ENCODE peak calls at places on chromosomes 3 and 15, in four cellular contexts. C is endothelial cell of umbilical vein, X is K562, L is GM12878. P is an unnamed sample.

GRCh38 chr15:69593981-69594966 is 141.7 kb downstream of the RPLP1 start:
- DNase-seq in L (no peak), X (peak), C (no peak), P (peak)

GRCh38 chr3:86938706-86939105 is 52.2 kb downstream of the VGLL3 start:
- DNase-seq in L (no peak), C (no peak), X (no peak), P (peak)

GRCh38 chr3:60756636-60757035 is 494.6 kb downstream of the FHIT start:
- DNase-seq in L (no peak), X (no peak), C (no peak), P (no peak)

GRCh38 chr3:100059472-100059871 is 54.8 kb downstream of the FILIP1L start:
- DNase-seq in L (no peak), C (no peak), X (no peak), P (no peak)

GRCh38 chr15:61946778-61947177 is 113.5 kb downstream of the VPS13C start:
- DNase-seq in L (no peak), C (no peak), X (no peak), P (peak)

GRCh38 chr3:197718904-197719303 is 17.8 kb downstream of the RUBCN start:
- DNase-seq in L (no peak), C (peak), X (no peak), P (peak)

GRCh38 chr3:101803152-101803782 is 24.3 kb downstream of the NXPE3 start:
- DNase-seq in L (no peak), X (peak), C (peak), P (peak)

GRCh38 chr3:13148561-13149330 is 75.5 kb upstream of the IQSEC1 start:
- DNase-seq in L (no peak), X (no peak), C (no peak), P (no peak)

GRCh38 chr3:126733061-126733430 is 29.0 kb downstream of the CHCHD6 start:
- DNase-seq in X (no peak), C (no peak), L (no peak), P (no peak)

GRCh38 chr3:14623569-14624051 is 28.0 kb upstream of the CCDC174 start:
- DNase-seq in L (no peak), X (no peak), C (no peak), P (no peak)

GRCh38 chr15:31434418-31435255 is 108.0 kb downstream of the KLF13 start:
- DNase-seq in C (peak), X (no peak), L (peak), P (peak)

GRCh38 chr3:33377931-33378330 is 62.3 kb downstream of the UBP1 start:
- DNase-seq in X (no peak), L (no peak), C (no peak), P (peak)

GRCh38 chr3:169894110-169894509 is 17.3 kb upstream of the SAMD7 start:
- DNase-seq in X (peak), L (no peak), C (peak), P (no peak)

GRCh38 chr3:76131396-76132153 is 346.2 kb upstream of the ZNF717 start:
- DNase-seq in C (no peak), L (no peak), X (no peak), P (peak)

GRCh38 chr15:77074350-77074749 is 3.4 kb upstream of the TSPAN3 start:
- DNase-seq in X (no peak), L (no peak), C (no peak), P (no peak)

GRCh38 chr15:85615930-85616329 is 178.8 kb downstream of the KLHL25 start:
- DNase-seq in C (peak), X (peak), L (no peak), P (peak)

GRCh38 chr15:77650285-77650684 is 17.6 kb upstream of the LINGO1 start:
- DNase-seq in C (peak), L (no peak), X (peak), P (no peak)

GRCh38 chr15:75597667-75598341 is 18.7 kb upstream of the PTPN9 start:
- DNase-seq in C (peak), L (no peak), X (peak), P (no peak)

GRCh38 chr3:76841750-76842149 is 198.1 kb upstream of the ROBO2 start:
- DNase-seq in C (no peak), X (no peak), L (no peak), P (peak)

GRCh38 chr15:79230766-79231165 is 51.8 kb upstream of the ANKRD34C start:
- DNase-seq in C (no peak), L (no peak), X (no peak), P (no peak)

GRCh38 chr3:48919215-48920138 is 835 bp downstream of the ARIH2 start:
- DNase-seq in C (peak), L (no peak), X (peak), P (peak)

GRCh38 chr15:63805993-63806980 is 27.5 kb downstream of the HERC1 start:
- DNase-seq in L (no peak), C (no peak), X (peak), P (peak)

DNA sequence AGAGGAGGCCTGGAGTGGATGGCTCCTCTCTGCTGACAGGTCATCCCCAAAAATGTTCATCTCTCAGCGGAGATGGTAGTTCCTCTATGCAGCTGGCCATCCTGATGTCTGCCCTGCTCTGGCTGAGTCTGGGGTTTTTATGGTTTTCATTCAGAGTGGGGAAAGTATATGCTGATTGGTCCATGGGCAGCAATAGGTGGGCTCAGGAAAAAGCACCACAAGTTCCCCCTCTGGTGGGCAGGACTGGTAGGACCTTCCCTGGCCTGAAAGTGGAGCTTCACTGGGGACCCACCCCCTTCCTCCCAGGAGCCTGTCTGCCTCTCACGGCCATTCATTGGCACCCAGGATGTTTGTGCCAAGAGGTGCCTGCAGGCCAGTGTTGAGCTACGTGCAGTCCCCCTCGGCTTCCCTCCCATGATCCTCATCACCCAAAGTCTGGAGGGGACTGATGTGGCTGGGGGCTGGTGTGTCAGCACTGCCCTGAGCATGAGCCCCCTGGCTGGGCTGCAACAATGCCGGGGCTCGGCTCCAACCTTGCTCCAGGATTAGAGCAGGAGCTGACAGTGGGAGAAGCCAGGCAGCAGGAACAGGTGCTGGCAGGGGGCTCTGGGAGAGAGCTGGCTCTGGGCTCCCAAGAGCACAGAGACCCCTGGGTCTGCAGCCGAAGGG is 13.1 kb upstream of the BLOC1S6 start:
- DNase-seq in X (peak), L (no peak), C (no peak), P (no peak)
- TF ChIP-seq FOS in X (no peak), L (no peak), C (no peak), P (no peak)

GRCh38 chr3:138862924-138863775 is 28.4 kb upstream of the PIK3CB start:
- DNase-seq in L (no peak), C (peak), X (peak), P (peak)
- TF ChIP-seq FOS in L (no peak), C (peak), X (peak), P (peak)

GRCh38 chr3:46894256-46894655 is 16.7 kb downstream of the PTH1R start:
- DNase-seq in C (no peak), L (no peak), X (no peak), P (no peak)

GRCh38 chr3:46891132-46891531 is 13.6 kb downstream of the PTH1R start:
- DNase-seq in C (no peak), L (no peak), X (no peak), P (no peak)

GRCh38 chr3:46893146-46893748 is 15.7 kb downstream of the PTH1R start:
- DNase-seq in X (no peak), C (no peak), L (no peak), P (no peak)

GRCh38 chr3:46893763-46894162 is 16.2 kb downstream of the PTH1R start:
- DNase-seq in L (no peak), X (no peak), C (no peak), P (no peak)

GRCh38 chr3:46892285-46893145 is 15.0 kb downstream of the PTH1R start:
- DNase-seq in L (no peak), X (peak), C (peak), P (peak)
- TF ChIP-seq FOS in L (no peak), X (no peak), C (no peak), P (no peak)

DNA sequence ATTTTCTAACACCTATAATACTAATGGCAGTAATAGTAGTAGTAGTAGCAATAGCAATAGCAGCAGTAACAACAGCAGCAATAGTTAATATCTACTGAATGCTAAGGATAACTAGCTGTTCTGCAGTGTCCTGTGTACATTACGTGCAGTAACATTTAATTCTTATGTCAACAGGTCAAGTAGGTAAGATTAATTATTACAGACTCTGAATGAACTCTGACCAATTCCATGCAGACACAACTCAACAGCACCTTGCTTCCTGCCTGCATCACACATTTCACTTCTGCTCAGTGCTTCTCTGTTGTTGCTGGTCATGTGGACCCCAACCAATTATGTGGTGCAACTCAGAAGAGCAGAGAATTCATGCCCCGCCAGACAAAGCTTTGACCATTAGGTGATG is 39.9 kb upstream of the ARHGEF26 start:
- DNase-seq in C (no peak), L (no peak), X (no peak), P (no peak)
- TF ChIP-seq FOS in C (no peak), L (no peak), X (no peak), P (no peak)

DNA sequence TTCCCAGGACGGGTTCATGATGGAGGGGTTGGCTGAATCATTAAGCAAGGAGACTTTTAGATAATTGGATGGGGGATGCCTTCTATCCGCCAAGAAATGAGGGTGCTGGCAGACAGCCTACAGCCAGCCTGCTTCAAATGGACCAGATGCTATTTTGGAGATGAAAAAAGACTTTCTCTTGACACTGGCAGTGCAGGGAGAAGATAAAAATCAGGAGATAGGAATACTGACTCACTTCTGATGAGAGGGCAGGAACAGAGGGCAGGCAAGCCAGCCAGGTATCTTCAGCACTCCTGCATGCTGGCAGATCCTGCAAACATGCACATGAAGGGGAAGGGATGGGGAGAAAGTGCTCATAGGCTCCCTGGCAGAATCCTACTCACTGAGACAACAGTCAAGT is 7.7 kb upstream of the SYN2 start:
- DNase-seq in X (no peak), C (no peak), L (no peak), P (no peak)
- TF ChIP-seq FOS in X (no peak), C (no peak), L (no peak), P (no peak)

DNA sequence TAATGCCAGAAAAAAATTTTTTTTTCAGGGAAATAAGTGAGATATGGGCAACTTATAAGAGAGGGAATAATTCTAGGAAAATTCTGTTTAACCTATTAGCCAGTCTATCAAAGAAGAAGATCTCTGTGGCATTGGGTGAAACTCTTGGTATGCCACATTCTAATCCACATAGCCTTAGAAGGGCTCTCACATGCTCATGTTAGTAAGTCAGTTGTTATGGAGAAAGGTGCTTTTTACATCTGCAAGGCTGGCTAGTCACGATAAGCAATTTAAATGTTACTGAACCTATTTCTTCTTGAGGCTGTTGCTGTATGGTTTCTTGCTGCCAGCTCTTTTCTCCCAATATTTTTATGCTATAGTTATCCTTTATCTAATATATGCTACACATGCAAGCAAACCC is 89.9 kb upstream of the MAGI1 start:
- DNase-seq in L (no peak), C (no peak), X (no peak), P (no peak)
- TF ChIP-seq FOS in L (no peak), C (no peak), X (no peak), P (no peak)

DNA sequence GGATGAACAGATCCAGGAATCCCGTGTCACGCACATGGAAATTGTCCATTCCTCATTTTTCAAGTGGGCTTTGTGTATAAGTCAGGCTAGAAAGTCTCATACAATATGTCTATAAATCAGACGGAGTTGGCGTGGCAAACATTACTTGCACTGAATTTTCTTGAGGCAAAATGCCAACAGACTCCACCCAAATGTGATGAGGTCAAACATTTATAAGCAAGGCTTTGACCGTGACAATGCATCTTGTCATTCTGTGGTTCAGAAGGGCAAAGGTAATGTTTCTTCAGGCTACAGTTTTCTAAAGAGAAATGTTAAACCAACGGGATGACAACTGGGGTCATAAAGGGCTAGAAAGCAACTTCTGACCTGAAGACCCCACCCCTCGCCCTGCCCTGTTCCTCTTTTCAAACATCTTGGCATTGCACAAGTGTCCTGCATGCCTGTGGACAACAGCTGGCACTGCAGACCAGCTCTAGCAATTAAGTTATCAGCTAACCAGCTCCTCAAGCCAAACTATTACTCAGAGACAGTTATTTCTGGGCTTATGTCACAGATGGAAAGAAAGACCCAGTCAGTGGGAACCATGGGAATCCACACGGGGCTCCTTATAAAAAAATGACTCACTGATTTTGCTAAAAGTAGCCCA is 36.5 kb upstream of the SPTBN5 start:
- DNase-seq in X (no peak), C (peak), L (peak), P (peak)
- TF ChIP-seq FOS in X (no peak), C (peak), L (no peak), P (peak)

GRCh38 chr3:149908558-149908957 is 62.1 kb downstream of the PFN2 start:
- DNase-seq in L (no peak), C (no peak), X (no peak), P (no peak)

GRCh38 chr3:149902498-149903139 is 68.1 kb downstream of the PFN2 start:
- DNase-seq in L (no peak), X (no peak), C (no peak), P (no peak)

GRCh38 chr3:149909923-149910322 is 60.8 kb downstream of the PFN2 start:
- DNase-seq in X (no peak), L (no peak), C (no peak), P (no peak)

GRCh38 chr3:149901770-149902169 is 68.9 kb downstream of the PFN2 start:
- DNase-seq in C (no peak), L (no peak), X (no peak), P (no peak)

GRCh38 chr3:149906036-149906435 is 64.7 kb downstream of the PFN2 start:
- DNase-seq in X (no peak), L (no peak), C (no peak), P (no peak)
- TF ChIP-seq FOS in X (no peak), L (no peak), C (no peak), P (no peak)

GRCh38 chr3:123102826-123103225 is 36.0 kb downstream of the PDIA5 start:
- DNase-seq in X (no peak), C (no peak), L (no peak), P (no peak)

GRCh38 chr3:123100192-123100776 is 33.5 kb downstream of the PDIA5 start:
- DNase-seq in L (no peak), X (no peak), C (no peak), P (no peak)

GRCh38 chr3:123105201-123106189 is 38.7 kb downstream of the PDIA5 start:
- DNase-seq in C (no peak), L (peak), X (no peak), P (no peak)

GRCh38 chr3:123102249-123102648 is 35.4 kb downstream of the PDIA5 start:
- DNase-seq in C (no peak), X (no peak), L (no peak), P (no peak)

GRCh38 chr3:123104550-123104949 is 37.7 kb downstream of the PDIA5 start:
- DNase-seq in C (peak), X (peak), L (no peak), P (peak)
- TF ChIP-seq FOS in C (peak), X (no peak), L (no peak), P (peak)

GRCh38 chr3:181885868-181886630 is 174.3 kb downstream of the SOX2 start:
- DNase-seq in X (no peak), L (no peak), C (no peak), P (no peak)
- TF ChIP-seq FOS in X (no peak), L (no peak), C (no peak), P (no peak)

P was measured in IMR-90.